ENCODE peak calls at places on chromosome 3, in five cellular contexts. One of them, this sample, is unnamed.

GRCh38 chr3:27630892-27631291 is 91.2 kb downstream of the EOMES start:
- DNase-seq in stimulated activated CD8-positive, alpha-beta memory T cell treated with anti-CD3 and anti-CD28 coated beads, Interleukin-15, amount 100 ng/mL, for 48 hours: no peak
- DNase-seq in GM12892: no peak
- DNase-seq in HuH-7.5: no peak
- DNase-seq in breast epithelium: no peak
- DNase-seq in this sample: no peak

GRCh38 chr3:101117473-101117872 is 124.3 kb upstream of the ABI3BP start:
- DNase-seq in stimulated activated CD8-positive, alpha-beta memory T cell treated with anti-CD3 and anti-CD28 coated beads, Interleukin-15, amount 100 ng/mL, for 48 hours: no peak
- DNase-seq in GM12892: no peak
- DNase-seq in HuH-7.5: no peak
- DNase-seq in breast epithelium: no peak
- DNase-seq in this sample: no peak

GRCh38 chr3:121562148-121562547 is 5.6 kb upstream of the ARGFX start:
- DNase-seq in stimulated activated CD8-positive, alpha-beta memory T cell treated with anti-CD3 and anti-CD28 coated beads, Interleukin-15, amount 100 ng/mL, for 48 hours: no peak
- DNase-seq in GM12892: no peak
- DNase-seq in HuH-7.5: no peak
- DNase-seq in breast epithelium: no peak
- DNase-seq in this sample: no peak

GRCh38 chr3:175155172-175155571 is 296.0 kb downstream of the NAALADL2 start:
- DNase-seq in stimulated activated CD8-positive, alpha-beta memory T cell treated with anti-CD3 and anti-CD28 coated beads, Interleukin-15, amount 100 ng/mL, for 48 hours: no peak
- DNase-seq in GM12892: no peak
- DNase-seq in HuH-7.5: no peak
- DNase-seq in breast epithelium: no peak
- DNase-seq in this sample: no peak

GRCh38 chr3:58197588-58197987 is 13.2 kb downstream of the DNASE1L3 start:
- DNase-seq in stimulated activated CD8-positive, alpha-beta memory T cell treated with anti-CD3 and anti-CD28 coated beads, Interleukin-15, amount 100 ng/mL, for 48 hours: no peak
- DNase-seq in GM12892: no peak
- DNase-seq in HuH-7.5: no peak
- DNase-seq in breast epithelium: no peak
- DNase-seq in this sample: no peak

GRCh38 chr3:192812736-192813383 is 85.5 kb upstream of the FGF12 start:
- DNase-seq in stimulated activated CD8-positive, alpha-beta memory T cell treated with anti-CD3 and anti-CD28 coated beads, Interleukin-15, amount 100 ng/mL, for 48 hours: no peak
- DNase-seq in GM12892: no peak
- DNase-seq in HuH-7.5: no peak
- DNase-seq in breast epithelium: no peak
- DNase-seq in this sample: no peak

GRCh38 chr3:30161370-30161769 is 445.0 kb upstream of the TGFBR2 start:
- DNase-seq in stimulated activated CD8-positive, alpha-beta memory T cell treated with anti-CD3 and anti-CD28 coated beads, Interleukin-15, amount 100 ng/mL, for 48 hours: no peak
- DNase-seq in GM12892: no peak
- DNase-seq in HuH-7.5: no peak
- DNase-seq in breast epithelium: no peak
- DNase-seq in this sample: no peak

GRCh38 chr3:28994161-28994905 is 286.5 kb upstream of the RBMS3 start:
- DNase-seq in stimulated activated CD8-positive, alpha-beta memory T cell treated with anti-CD3 and anti-CD28 coated beads, Interleukin-15, amount 100 ng/mL, for 48 hours: no peak
- DNase-seq in GM12892: no peak
- DNase-seq in HuH-7.5: no peak
- DNase-seq in breast epithelium: no peak
- DNase-seq in this sample: no peak

GRCh38 chr3:187011915-187012314 is 81.6 kb downstream of the ST6GAL1 start:
- DNase-seq in stimulated activated CD8-positive, alpha-beta memory T cell treated with anti-CD3 and anti-CD28 coated beads, Interleukin-15, amount 100 ng/mL, for 48 hours: no peak
- DNase-seq in GM12892: no peak
- DNase-seq in HuH-7.5: no peak
- DNase-seq in breast epithelium: no peak
- DNase-seq in this sample: no peak

GRCh38 chr3:31671976-31672375 is 139.3 kb downstream of the STT3B start:
- DNase-seq in stimulated activated CD8-positive, alpha-beta memory T cell treated with anti-CD3 and anti-CD28 coated beads, Interleukin-15, amount 100 ng/mL, for 48 hours: no peak
- DNase-seq in GM12892: no peak
- DNase-seq in HuH-7.5: no peak
- DNase-seq in breast epithelium: no peak
- DNase-seq in this sample: no peak

GRCh38 chr3:4492240-4493007 is 724 bp upstream of the ITPR1 start:
- DNase-seq in stimulated activated CD8-positive, alpha-beta memory T cell treated with anti-CD3 and anti-CD28 coated beads, Interleukin-15, amount 100 ng/mL, for 48 hours: no peak
- DNase-seq in GM12892: no peak
- DNase-seq in HuH-7.5: no peak
- DNase-seq in breast epithelium: peak
- DNase-seq in this sample: no peak

GRCh38 chr3:11390411-11391171 is 118.4 kb downstream of the ATG7 start:
- DNase-seq in stimulated activated CD8-positive, alpha-beta memory T cell treated with anti-CD3 and anti-CD28 coated beads, Interleukin-15, amount 100 ng/mL, for 48 hours: no peak
- DNase-seq in GM12892: no peak
- DNase-seq in HuH-7.5: no peak
- DNase-seq in breast epithelium: no peak
- DNase-seq in this sample: no peak

GRCh38 chr3:189690237-189690636 is 59.0 kb downstream of the TP63 start:
- DNase-seq in stimulated activated CD8-positive, alpha-beta memory T cell treated with anti-CD3 and anti-CD28 coated beads, Interleukin-15, amount 100 ng/mL, for 48 hours: no peak
- DNase-seq in GM12892: no peak
- DNase-seq in HuH-7.5: no peak
- DNase-seq in breast epithelium: no peak
- DNase-seq in this sample: no peak

GRCh38 chr3:142315083-142315482 is 89.7 kb upstream of the GK5 start:
- DNase-seq in stimulated activated CD8-positive, alpha-beta memory T cell treated with anti-CD3 and anti-CD28 coated beads, Interleukin-15, amount 100 ng/mL, for 48 hours: no peak
- DNase-seq in GM12892: no peak
- DNase-seq in HuH-7.5: no peak
- DNase-seq in breast epithelium: no peak
- DNase-seq in this sample: no peak

GRCh38 chr3:108030915-108031425 is 59.9 kb downstream of the CD47 start:
- DNase-seq in stimulated activated CD8-positive, alpha-beta memory T cell treated with anti-CD3 and anti-CD28 coated beads, Interleukin-15, amount 100 ng/mL, for 48 hours: no peak
- DNase-seq in GM12892: no peak
- DNase-seq in HuH-7.5: no peak
- DNase-seq in breast epithelium: no peak
- DNase-seq in this sample: no peak

GRCh38 chr3:3632439-3632838 is 166.8 kb upstream of the LRRN1 start:
- DNase-seq in stimulated activated CD8-positive, alpha-beta memory T cell treated with anti-CD3 and anti-CD28 coated beads, Interleukin-15, amount 100 ng/mL, for 48 hours: no peak
- DNase-seq in GM12892: no peak
- DNase-seq in HuH-7.5: no peak
- DNase-seq in breast epithelium: no peak
- DNase-seq in this sample: no peak

GRCh38 chr3:122858373-122858772 is 63.5 kb downstream of the SLC49A4 start:
- DNase-seq in stimulated activated CD8-positive, alpha-beta memory T cell treated with anti-CD3 and anti-CD28 coated beads, Interleukin-15, amount 100 ng/mL, for 48 hours: no peak
- DNase-seq in GM12892: no peak
- DNase-seq in HuH-7.5: no peak
- DNase-seq in breast epithelium: no peak
- DNase-seq in this sample: no peak

GRCh38 chr3:122620399-122620798 is 42.9 kb downstream of the PARP15 start:
- DNase-seq in stimulated activated CD8-positive, alpha-beta memory T cell treated with anti-CD3 and anti-CD28 coated beads, Interleukin-15, amount 100 ng/mL, for 48 hours: no peak
- DNase-seq in GM12892: no peak
- DNase-seq in HuH-7.5: no peak
- DNase-seq in breast epithelium: no peak
- DNase-seq in this sample: no peak

GRCh38 chr3:150436161-150436560 is 28.1 kb downstream of the TSC22D2 start:
- DNase-seq in stimulated activated CD8-positive, alpha-beta memory T cell treated with anti-CD3 and anti-CD28 coated beads, Interleukin-15, amount 100 ng/mL, for 48 hours: no peak
- DNase-seq in GM12892: no peak
- DNase-seq in HuH-7.5: no peak
- DNase-seq in breast epithelium: no peak
- DNase-seq in this sample: no peak

GRCh38 chr3:8624612-8625011 is 20.0 kb downstream of the SSUH2 start:
- DNase-seq in stimulated activated CD8-positive, alpha-beta memory T cell treated with anti-CD3 and anti-CD28 coated beads, Interleukin-15, amount 100 ng/mL, for 48 hours: no peak
- DNase-seq in GM12892: no peak
- DNase-seq in HuH-7.5: no peak
- DNase-seq in breast epithelium: no peak
- DNase-seq in this sample: no peak

GRCh38 chr3:107524214-107525100 is 1.7 kb downstream of the BBX start:
- DNase-seq in stimulated activated CD8-positive, alpha-beta memory T cell treated with anti-CD3 and anti-CD28 coated beads, Interleukin-15, amount 100 ng/mL, for 48 hours: no peak
- DNase-seq in GM12892: no peak
- DNase-seq in HuH-7.5: peak
- DNase-seq in breast epithelium: peak
- DNase-seq in this sample: no peak

GRCh38 chr3:187567026-187567425 is 103.2 kb downstream of the SST start:
- DNase-seq in stimulated activated CD8-positive, alpha-beta memory T cell treated with anti-CD3 and anti-CD28 coated beads, Interleukin-15, amount 100 ng/mL, for 48 hours: no peak
- DNase-seq in GM12892: no peak
- DNase-seq in HuH-7.5: no peak
- DNase-seq in breast epithelium: no peak
- DNase-seq in this sample: no peak

GRCh38 chr3:10244004-10244403 is 4.3 kb upstream of the TATDN2 start:
- DNase-seq in stimulated activated CD8-positive, alpha-beta memory T cell treated with anti-CD3 and anti-CD28 coated beads, Interleukin-15, amount 100 ng/mL, for 48 hours: no peak
- DNase-seq in GM12892: no peak
- DNase-seq in HuH-7.5: no peak
- DNase-seq in breast epithelium: no peak
- DNase-seq in this sample: no peak

GRCh38 chr3:38375488-38376097 is 29.0 kb downstream of the XYLB start:
- DNase-seq in stimulated activated CD8-positive, alpha-beta memory T cell treated with anti-CD3 and anti-CD28 coated beads, Interleukin-15, amount 100 ng/mL, for 48 hours: no peak
- DNase-seq in GM12892: no peak
- DNase-seq in HuH-7.5: no peak
- DNase-seq in breast epithelium: no peak
- DNase-seq in this sample: no peak

GRCh38 chr3:17672506-17672905 is 69.9 kb downstream of the TBC1D5 start:
- DNase-seq in stimulated activated CD8-positive, alpha-beta memory T cell treated with anti-CD3 and anti-CD28 coated beads, Interleukin-15, amount 100 ng/mL, for 48 hours: no peak
- DNase-seq in GM12892: no peak
- DNase-seq in HuH-7.5: no peak
- DNase-seq in breast epithelium: no peak
- DNase-seq in this sample: no peak

GRCh38 chr3:168939651-168940238 is 723.8 kb downstream of the MECOM start:
- DNase-seq in stimulated activated CD8-positive, alpha-beta memory T cell treated with anti-CD3 and anti-CD28 coated beads, Interleukin-15, amount 100 ng/mL, for 48 hours: no peak
- DNase-seq in GM12892: no peak
- DNase-seq in HuH-7.5: no peak
- DNase-seq in breast epithelium: no peak
- DNase-seq in this sample: no peak

GRCh38 chr3:154244644-154245043 is 79.6 kb downstream of the DHX36 start:
- DNase-seq in stimulated activated CD8-positive, alpha-beta memory T cell treated with anti-CD3 and anti-CD28 coated beads, Interleukin-15, amount 100 ng/mL, for 48 hours: no peak
- DNase-seq in GM12892: no peak
- DNase-seq in HuH-7.5: no peak
- DNase-seq in breast epithelium: no peak
- DNase-seq in this sample: no peak

GRCh38 chr3:170622369-170623159 is 36.7 kb upstream of the SLC7A14 start:
- DNase-seq in stimulated activated CD8-positive, alpha-beta memory T cell treated with anti-CD3 and anti-CD28 coated beads, Interleukin-15, amount 100 ng/mL, for 48 hours: no peak
- DNase-seq in GM12892: no peak
- DNase-seq in HuH-7.5: no peak
- DNase-seq in breast epithelium: no peak
- DNase-seq in this sample: no peak

GRCh38 chr3:110526732-110527727 is 544.6 kb upstream of the NECTIN3 start:
- DNase-seq in stimulated activated CD8-positive, alpha-beta memory T cell treated with anti-CD3 and anti-CD28 coated beads, Interleukin-15, amount 100 ng/mL, for 48 hours: no peak
- DNase-seq in GM12892: no peak
- DNase-seq in HuH-7.5: no peak
- DNase-seq in breast epithelium: no peak
- DNase-seq in this sample: no peak

GRCh38 chr3:171168086-171168485 is 141.6 kb upstream of the SLC2A2 start:
- DNase-seq in stimulated activated CD8-positive, alpha-beta memory T cell treated with anti-CD3 and anti-CD28 coated beads, Interleukin-15, amount 100 ng/mL, for 48 hours: no peak
- DNase-seq in GM12892: no peak
- DNase-seq in HuH-7.5: peak
- DNase-seq in breast epithelium: no peak
- DNase-seq in this sample: peak

This sample was measured in NCI-H510A.